ENCODE peak calls at places on chromosome 16, in five cellular contexts. W, K, R, E and A are unnamed samples. For H3K4me1, the result is how much of the 10 kb centered on the place peaks cover.

GRCh38 chr16:79834720-79835119 is 234.2 kb upstream of the MAF start:
- DNase-seq in R (no peak), W (no peak), E (peak), K (no peak), A (no peak)

GRCh38 chr16:27450836-27451341 is 48.9 kb downstream of the IL21R start:
- DNase-seq in R (no peak), K (no peak), E (no peak), W (no peak), A (no peak)

GRCh38 chr16:67803894-67804293 is 2.5 kb downstream of the RANBP10 start:
- DNase-seq in R (no peak), W (no peak), K (no peak), E (no peak), A (no peak)

GRCh38 chr16:71966932-71967331 is 33.3 kb downstream of the PKD1L3 start:
- DNase-seq in E (no peak), R (no peak), K (no peak), W (no peak), A (no peak)

GRCh38 chr16:69814078-69814477 is 51.9 kb downstream of the WWP2 start:
- DNase-seq in W (no peak), E (no peak), K (no peak), R (no peak), A (no peak)

GRCh38 chr16:69593756-69594155 is 28.0 kb downstream of the NFAT5 start:
- DNase-seq in E (no peak), W (no peak), R (no peak), K (no peak), A (no peak)

GRCh38 chr16:57859331-57859730 is 57.0 kb upstream of the KIFC3 start:
- DNase-seq in E (peak), W (no peak), R (no peak), K (peak), A (peak)

GRCh38 chr16:27625050-27625697 is 75.2 kb downstream of the KATNIP start:
- DNase-seq in E (peak), W (no peak), K (peak), R (no peak), A (no peak)

GRCh38 chr16:3610698-3611144 is 685 bp downstream of the SLX4 start:
- DNase-seq in W (no peak), R (no peak), K (no peak), E (no peak), A (peak)

GRCh38 chr16:77409311-77409710 is 25.5 kb downstream of the ADAMTS18 start:
- DNase-seq in K (no peak), R (no peak), E (no peak), W (no peak), A (no peak)

GRCh38 chr16:85930321-85930720 is 31.4 kb downstream of the IRF8 start:
- DNase-seq in R (no peak), W (no peak), E (no peak), K (no peak), A (no peak)

GRCh38 chr16:85927938-85928337 is 29.0 kb downstream of the IRF8 start:
- DNase-seq in E (no peak), W (no peak), K (no peak), R (no peak), A (no peak)

GRCh38 chr16:85928411-85928820 is 29.5 kb downstream of the IRF8 start:
- DNase-seq in K (peak), R (no peak), W (no peak), E (peak), A (no peak)

GRCh38 chr16:85927326-85927725 is 28.4 kb downstream of the IRF8 start:
- DNase-seq in R (no peak), K (no peak), E (no peak), W (no peak), A (no peak)

GRCh38 chr16:85929259-85929704 is 30.3 kb downstream of the IRF8 start:
- DNase-seq in W (no peak), K (no peak), R (no peak), E (no peak), A (peak)
- H3K4me1 ChIP-seq in W (under half), K (under half), R (under half), E (under half), A (under half)

GRCh38 chr16:88977028-88977844 is at the start of gene CBFA2T3:
- DNase-seq in E (peak), K (no peak), R (no peak), W (no peak), A (no peak)

GRCh38 chr16:88978608-88979346 is 1.8 kb upstream of the CBFA2T3 start:
- DNase-seq in K (no peak), W (no peak), E (no peak), R (no peak), A (no peak)

GRCh38 chr16:88979616-88980015 is 2.6 kb upstream of the CBFA2T3 start:
- DNase-seq in E (no peak), K (no peak), W (no peak), R (no peak), A (no peak)

GRCh38 chr16:88976359-88977027 is 514 bp downstream of the CBFA2T3 start:
- DNase-seq in K (no peak), W (no peak), E (no peak), R (no peak), A (no peak)

GRCh38 chr16:88977845-88978607 is 1.0 kb upstream of the CBFA2T3 start:
- DNase-seq in K (no peak), W (no peak), E (no peak), R (no peak), A (no peak)
- H3K9ac ChIP-seq in K (no peak), W (no peak), E (no peak), R (no peak), A (no peak)

DNA sequence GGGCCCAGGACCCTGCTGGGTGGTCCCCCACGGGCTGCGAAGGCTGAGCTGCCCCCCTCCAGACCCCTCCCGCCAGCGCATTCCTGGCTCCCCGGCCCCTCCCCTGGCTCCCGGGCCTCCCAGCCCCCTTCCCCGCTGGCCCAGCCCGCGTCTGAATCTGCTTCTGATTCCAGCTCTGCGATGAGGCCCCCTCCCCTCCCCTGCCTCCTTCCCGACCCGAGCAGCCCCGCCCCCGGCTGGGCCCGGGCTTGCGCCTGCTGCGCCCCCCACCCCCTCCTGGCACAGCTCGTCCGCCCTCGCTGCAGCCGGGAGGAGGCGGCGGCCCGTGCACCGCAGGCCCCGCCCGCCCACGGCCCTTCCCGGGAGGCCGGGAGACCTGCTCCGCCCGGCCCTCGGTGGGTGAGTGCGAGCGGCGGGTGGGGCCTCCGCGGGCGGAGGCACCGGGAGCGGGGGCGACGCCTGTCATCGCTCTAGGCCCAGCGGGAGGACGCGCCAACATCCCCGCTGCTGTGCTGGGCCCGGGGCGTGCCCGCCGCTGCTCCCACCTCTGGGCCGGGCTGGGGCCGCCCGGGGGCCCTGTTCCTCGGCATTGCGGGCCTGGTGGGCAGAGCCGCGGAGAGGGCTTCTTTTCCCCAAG is at the start of gene NTN3:
- DNase-seq in E (no peak), R (peak), W (peak), K (no peak), A (peak)
- H3K23ac ChIP-seq in E (no peak), R (no peak), W (no peak), K (peak), A (no peak)

DNA sequence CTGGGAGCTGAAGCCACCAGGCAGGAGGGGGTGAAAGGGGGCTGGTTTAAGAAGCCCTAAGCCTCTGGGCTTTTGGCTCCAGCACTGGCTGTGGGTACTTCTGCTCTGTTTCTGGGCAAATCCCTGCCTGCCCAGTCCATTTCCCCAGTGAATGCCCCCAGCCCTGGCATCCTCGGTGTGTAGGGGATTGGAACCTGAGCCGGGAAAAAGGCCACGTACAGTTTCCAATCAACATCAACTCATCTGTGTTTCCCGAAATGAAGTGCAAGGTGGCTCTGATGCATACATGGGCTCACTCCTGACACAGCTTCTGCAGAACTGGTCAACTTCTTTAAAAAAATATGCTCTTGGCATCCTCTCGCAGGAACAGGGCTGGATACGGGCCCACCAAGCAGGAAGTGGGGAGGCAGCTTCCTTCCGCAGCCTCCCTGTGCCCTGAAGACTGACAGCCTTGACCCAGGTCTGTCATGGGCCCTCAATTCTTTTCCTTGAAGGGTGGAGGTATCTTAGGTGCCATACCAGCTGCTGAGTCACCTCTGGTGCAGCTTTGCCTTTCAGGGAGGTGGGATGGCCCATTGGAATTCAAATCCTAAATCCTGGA is 73.3 kb downstream of the N4BP1 start:
- DNase-seq in W (no peak), K (no peak), R (no peak), E (no peak), A (no peak)
- H3K4me1 ChIP-seq in W (under half), K (under half), R (under half), E (under half), A (under half)

GRCh38 chr16:20903889-20904506 is 3.4 kb downstream of the LYRM1 start:
- DNase-seq in K (no peak), W (no peak), E (no peak), R (no peak), A (no peak)
- H3K9ac ChIP-seq in K (no peak), W (no peak), E (no peak), R (no peak), A (no peak)